ENCODE peak calls at places on chromosome 13, in four cellular contexts. One of them, this sample, is unnamed. For H3K4me1, the result is how much of the 10 kb centered on the place peaks cover.

GRCh38 chr13:26583662-26584061 is 26.2 kb downstream of the WASF3 start:
- DNase-seq in uterus: no peak
- DNase-seq in effector memory CD4-positive, alpha-beta T cell: no peak
- DNase-seq in SJSA1: no peak
- DNase-seq in this sample: no peak

GRCh38 chr13:34808649-34809048 is 133.4 kb upstream of the NBEA start:
- DNase-seq in SJSA1: no peak
- DNase-seq in uterus: no peak
- DNase-seq in effector memory CD4-positive, alpha-beta T cell: no peak
- DNase-seq in this sample: no peak

GRCh38 chr13:49444517-49445395 is 682 bp downstream of the SETDB2 start:
- DNase-seq in effector memory CD4-positive, alpha-beta T cell: peak
- DNase-seq in uterus: no peak
- DNase-seq in SJSA1: no peak
- DNase-seq in this sample: peak

GRCh38 chr13:30224732-30225131 is 82.6 kb downstream of the KATNAL1 start:
- DNase-seq in SJSA1: no peak
- DNase-seq in effector memory CD4-positive, alpha-beta T cell: no peak
- DNase-seq in uterus: no peak
- DNase-seq in this sample: no peak

GRCh38 chr13:98942997-98943396 is 34.9 kb downstream of the DOCK9 start:
- DNase-seq in SJSA1: peak
- DNase-seq in effector memory CD4-positive, alpha-beta T cell: no peak
- DNase-seq in uterus: no peak
- DNase-seq in this sample: no peak

GRCh38 chr13:32426981-32427851 is 714 bp downstream of the N4BP2L1 start:
- DNase-seq in effector memory CD4-positive, alpha-beta T cell: peak
- DNase-seq in uterus: peak
- DNase-seq in SJSA1: peak
- DNase-seq in this sample: peak

GRCh38 chr13:43805681-43806128 is 18.9 kb upstream of the ENOX1 start:
- DNase-seq in uterus: no peak
- DNase-seq in SJSA1: no peak
- DNase-seq in effector memory CD4-positive, alpha-beta T cell: no peak
- DNase-seq in this sample: no peak

GRCh38 chr13:25059166-25059565 is 36.8 kb upstream of the PABPC3 start:
- DNase-seq in effector memory CD4-positive, alpha-beta T cell: no peak
- DNase-seq in SJSA1: no peak
- DNase-seq in uterus: no peak
- DNase-seq in this sample: no peak

GRCh38 chr13:23672616-23673015 is 102.4 kb downstream of the TNFRSF19 start:
- DNase-seq in SJSA1: no peak
- DNase-seq in effector memory CD4-positive, alpha-beta T cell: no peak
- DNase-seq in uterus: no peak
- DNase-seq in this sample: no peak

GRCh38 chr13:87666826-87667225 is 4.3 kb upstream of the SLITRK5 start:
- DNase-seq in SJSA1: no peak
- DNase-seq in uterus: no peak
- DNase-seq in effector memory CD4-positive, alpha-beta T cell: no peak
- DNase-seq in this sample: no peak

GRCh38 chr13:109938255-109938936 is 152.0 kb upstream of the IRS2 start:
- DNase-seq in effector memory CD4-positive, alpha-beta T cell: no peak
- DNase-seq in SJSA1: peak
- DNase-seq in uterus: no peak
- DNase-seq in this sample: no peak

GRCh38 chr13:45328661-45329105 is 12.3 kb downstream of the TPT1 start:
- DNase-seq in uterus: no peak
- DNase-seq in SJSA1: no peak
- DNase-seq in effector memory CD4-positive, alpha-beta T cell: no peak
- DNase-seq in this sample: no peak

GRCh38 chr13:34667356-34668218 is 274.5 kb upstream of the NBEA start:
- DNase-seq in effector memory CD4-positive, alpha-beta T cell: no peak
- DNase-seq in uterus: peak
- DNase-seq in SJSA1: no peak
- DNase-seq in this sample: no peak

GRCh38 chr13:111298214-111298975 is 22.0 kb upstream of the TEX29 start:
- DNase-seq in effector memory CD4-positive, alpha-beta T cell: no peak
- DNase-seq in uterus: no peak
- DNase-seq in SJSA1: peak
- DNase-seq in this sample: no peak

GRCh38 chr13:83780201-83780600 is 102.1 kb downstream of the SLITRK1 start:
- DNase-seq in uterus: no peak
- DNase-seq in SJSA1: no peak
- DNase-seq in effector memory CD4-positive, alpha-beta T cell: no peak
- DNase-seq in this sample: no peak

GRCh38 chr13:78606471-78607408 is 3.4 kb upstream of the POU4F1 start:
- DNase-seq in uterus: no peak
- DNase-seq in SJSA1: no peak
- DNase-seq in effector memory CD4-positive, alpha-beta T cell: no peak
- DNase-seq in this sample: no peak

GRCh38 chr13:22589880-22590279 is 590.9 kb upstream of the SGCG start:
- DNase-seq in SJSA1: no peak
- DNase-seq in effector memory CD4-positive, alpha-beta T cell: no peak
- DNase-seq in uterus: no peak
- DNase-seq in this sample: no peak

GRCh38 chr13:47564041-47564440 is 437.0 kb downstream of the SUCLA2 start:
- DNase-seq in uterus: no peak
- DNase-seq in effector memory CD4-positive, alpha-beta T cell: no peak
- DNase-seq in SJSA1: no peak
- DNase-seq in this sample: no peak

GRCh38 chr13:25352230-25352629 is 19.5 kb upstream of the ATP8A2 start:
- DNase-seq in effector memory CD4-positive, alpha-beta T cell: no peak
- DNase-seq in SJSA1: no peak
- DNase-seq in uterus: no peak
- DNase-seq in this sample: no peak

GRCh38 chr13:19181621-19182485 is at the start of gene TUBA3C:
- DNase-seq in effector memory CD4-positive, alpha-beta T cell: no peak
- DNase-seq in SJSA1: peak
- DNase-seq in uterus: no peak
- DNase-seq in this sample: no peak

GRCh38 chr13:39451301-39451700 is 151.7 kb downstream of the LHFPL6 start:
- DNase-seq in effector memory CD4-positive, alpha-beta T cell: no peak
- DNase-seq in uterus: no peak
- DNase-seq in SJSA1: no peak
- DNase-seq in this sample: no peak

GRCh38 chr13:105037064-105037463 is 1498.4 kb downstream of the EFNB2 start:
- DNase-seq in uterus: no peak
- DNase-seq in effector memory CD4-positive, alpha-beta T cell: no peak
- DNase-seq in SJSA1: no peak
- DNase-seq in this sample: no peak

GRCh38 chr13:38348890-38349289 is 761 bp upstream of the UFM1 start:
- DNase-seq in uterus: no peak
- DNase-seq in SJSA1: no peak
- DNase-seq in effector memory CD4-positive, alpha-beta T cell: no peak
- DNase-seq in this sample: peak

DNA sequence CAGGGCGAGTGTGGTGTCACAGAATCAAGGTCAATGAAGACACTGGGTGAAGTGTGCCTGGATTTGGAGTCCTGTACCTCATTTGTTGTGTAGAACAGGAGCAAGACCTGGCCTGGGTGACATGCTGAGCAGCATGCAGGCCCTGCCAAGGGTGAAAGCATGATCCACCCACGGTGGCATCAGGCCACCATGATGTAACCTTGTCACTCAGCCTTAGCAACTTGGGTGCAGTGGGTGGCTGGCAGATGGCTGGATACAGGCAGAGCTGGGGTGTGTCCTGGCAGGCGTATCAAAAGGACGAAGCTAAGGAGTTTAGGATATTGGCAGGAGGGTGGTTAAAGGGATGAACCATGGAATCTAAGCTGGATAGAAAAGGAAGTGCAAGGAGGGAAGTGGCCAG is 10.3 kb downstream of the THSD1 start:
- DNase-seq in effector memory CD4-positive, alpha-beta T cell: no peak
- DNase-seq in SJSA1: no peak
- DNase-seq in uterus: no peak
- DNase-seq in this sample: no peak
- H3K27ac ChIP-seq in effector memory CD4-positive, alpha-beta T cell: no peak
- H3K27ac ChIP-seq in SJSA1: no peak
- H3K27ac ChIP-seq in uterus: no peak
- H3K27ac ChIP-seq in this sample: no peak

GRCh38 chr13:40969169-40969901 is 49.8 kb downstream of the ELF1 start:
- DNase-seq in uterus: no peak
- DNase-seq in effector memory CD4-positive, alpha-beta T cell: no peak
- DNase-seq in SJSA1: no peak
- DNase-seq in this sample: no peak
- H3K4me1 ChIP-seq in uterus: under half
- H3K4me1 ChIP-seq in effector memory CD4-positive, alpha-beta T cell: half or more
- H3K4me1 ChIP-seq in SJSA1: under half
- H3K4me1 ChIP-seq in this sample: half or more

GRCh38 chr13:36344173-36344572 is 2.0 kb downstream of the SPART start:
- DNase-seq in SJSA1: no peak
- DNase-seq in uterus: no peak
- DNase-seq in effector memory CD4-positive, alpha-beta T cell: no peak
- DNase-seq in this sample: no peak
- H3K27ac ChIP-seq in SJSA1: peak
- H3K27ac ChIP-seq in uterus: peak
- H3K27ac ChIP-seq in effector memory CD4-positive, alpha-beta T cell: no peak
- H3K27ac ChIP-seq in this sample: no peak

DNA sequence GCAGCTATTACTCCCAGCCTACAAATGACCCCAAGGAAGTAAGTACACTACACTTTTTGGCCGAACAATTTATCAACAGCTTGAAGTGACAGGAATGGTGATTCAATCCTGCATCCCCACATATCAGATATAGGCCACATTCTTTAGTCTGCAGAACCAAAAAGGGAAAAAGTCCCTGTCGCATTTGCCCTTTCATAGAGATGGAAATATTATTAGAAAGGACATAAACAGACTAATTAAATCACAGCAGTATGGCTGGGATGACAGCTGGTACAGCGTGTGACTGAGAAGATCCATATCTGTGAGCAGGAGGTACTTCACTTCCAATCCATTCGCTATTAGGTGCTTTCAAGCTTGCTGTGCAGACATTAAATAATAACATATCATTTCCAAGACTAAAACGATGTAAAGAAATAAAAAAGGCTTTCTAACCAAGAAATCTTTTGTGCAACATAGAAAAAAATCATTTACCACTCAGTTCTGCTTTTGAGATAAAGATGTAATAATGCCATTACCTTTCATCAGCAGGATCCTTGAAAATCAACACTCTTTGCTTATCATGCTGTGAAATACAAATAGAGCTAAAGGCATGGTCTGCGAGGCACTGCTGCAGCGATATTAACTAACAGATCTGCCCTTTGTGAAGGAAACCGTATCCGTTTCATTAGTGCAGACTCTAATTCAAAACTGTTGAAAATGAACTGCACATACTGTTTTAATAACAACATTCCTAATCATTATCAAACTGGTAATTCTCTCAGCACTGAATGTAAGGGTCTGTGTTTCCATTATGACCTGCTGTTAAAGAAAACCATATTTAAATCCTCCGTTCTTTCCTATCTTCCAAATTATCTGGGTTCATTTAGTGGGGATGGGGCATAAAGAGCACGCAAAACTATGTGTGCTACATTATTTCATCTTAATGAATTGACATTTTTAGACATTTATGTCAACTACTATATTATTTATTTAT is 245.6 kb downstream of the DACH1 start:
- DNase-seq in SJSA1: no peak
- DNase-seq in effector memory CD4-positive, alpha-beta T cell: no peak
- DNase-seq in uterus: no peak
- DNase-seq in this sample: no peak
- H3K4me1 ChIP-seq in SJSA1: under half
- H3K4me1 ChIP-seq in effector memory CD4-positive, alpha-beta T cell: under half
- H3K4me1 ChIP-seq in uterus: under half
- H3K4me1 ChIP-seq in this sample: under half

GRCh38 chr13:113327766-113328391 is 30.8 kb downstream of the LAMP1 start:
- DNase-seq in uterus: no peak
- DNase-seq in SJSA1: no peak
- DNase-seq in effector memory CD4-positive, alpha-beta T cell: no peak
- DNase-seq in this sample: no peak
- H3K27ac ChIP-seq in uterus: no peak
- H3K27ac ChIP-seq in SJSA1: no peak
- H3K27ac ChIP-seq in effector memory CD4-positive, alpha-beta T cell: no peak
- H3K27ac ChIP-seq in this sample: no peak

GRCh38 chr13:77298403-77298802 is 28.5 kb downstream of the MYCBP2 start:
- DNase-seq in effector memory CD4-positive, alpha-beta T cell: no peak
- DNase-seq in SJSA1: no peak
- DNase-seq in uterus: no peak
- DNase-seq in this sample: no peak
- H3K4me1 ChIP-seq in effector memory CD4-positive, alpha-beta T cell: under half
- H3K4me1 ChIP-seq in SJSA1: under half
- H3K4me1 ChIP-seq in uterus: under half
- H3K4me1 ChIP-seq in this sample: under half

GRCh38 chr13:100673831-100674362 is 698 bp downstream of the TMTC4 start:
- DNase-seq in uterus: peak
- DNase-seq in SJSA1: peak
- DNase-seq in effector memory CD4-positive, alpha-beta T cell: peak
- DNase-seq in this sample: peak
- H3K27ac ChIP-seq in uterus: peak
- H3K27ac ChIP-seq in SJSA1: peak
- H3K27ac ChIP-seq in effector memory CD4-positive, alpha-beta T cell: no peak
- H3K27ac ChIP-seq in this sample: no peak

This sample was measured in CD8-positive, alpha-beta memory T cell.